ENCODE peak calls at places on chromosomes 2 and 18, in nine cellular contexts. A is activated naive CD8-positive, alpha-beta T cell treated with anti-CD3 and anti-CD28 coated beads, Interleukin-2, amount 50 U/mL, for 24 hours; B is CD4-positive, alpha-beta memory T cell; D is H7; O is ovary; V is left lobe of liver; H is fibroblast of lung; Z is SW 1271; X is keratinocyte. Y is an unnamed sample.

GRCh38 chr18:49094979-49095632 is 144.3 kb upstream of the SMAD7 start:
- DNase-seq in A (no peak), B (no peak), D (no peak), O (no peak), V (no peak), H (peak), Z (no peak), X (peak), Y (peak)

GRCh38 chr2:200089040-200089755 is 133.8 kb downstream of the MAIP1 start:
- DNase-seq in A (no peak), B (no peak), D (peak), O (no peak), V (no peak), H (no peak), Z (no peak), X (no peak), Y (peak)

GRCh38 chr2:28654981-28655322 is 96.7 kb upstream of the PPP1CB start:
- DNase-seq in A (no peak), B (no peak), D (no peak), O (no peak), V (peak), H (no peak), Z (no peak), X (no peak), Y (peak)

GRCh38 chr2:20536619-20537422 is 89.9 kb downstream of the RHOB start:
- DNase-seq in A (no peak), B (no peak), D (peak), O (no peak), V (peak), H (no peak), Z (no peak), X (no peak), Y (no peak)

GRCh38 chr18:74546007-74546406 is 11.7 kb downstream of the CNDP1 start:
- DNase-seq in A (no peak), B (no peak), D (no peak), O (no peak), V (no peak), H (no peak), Z (no peak), X (no peak), Y (no peak)

GRCh38 chr18:6576706-6577375 is 152.7 kb upstream of the ARHGAP28 start:
- DNase-seq in A (no peak), B (no peak), D (no peak), O (no peak), V (no peak), H (no peak), Z (no peak), X (no peak), Y (no peak)

GRCh38 chr2:100182494-100183355 is 40.3 kb upstream of the AFF3 start:
- DNase-seq in A (no peak), B (no peak), D (peak), O (no peak), V (no peak), H (no peak), Z (no peak), X (no peak), Y (peak)

GRCh38 chr2:164661349-164661748 is 40.1 kb upstream of the GRB14 start:
- DNase-seq in A (no peak), B (no peak), D (no peak), O (no peak), V (no peak), H (peak), Z (no peak), X (no peak), Y (peak)

GRCh38 chr2:11411768-11412448 is 54.1 kb downstream of the E2F6 start:
- DNase-seq in A (peak), B (no peak), D (peak), O (peak), V (no peak), H (peak), Z (no peak), X (no peak), Y (peak)

GRCh38 chr2:73762571-73762970 is 17.3 kb downstream of the DUSP11 start:
- DNase-seq in A (no peak), B (no peak), D (no peak), O (no peak), V (no peak), H (no peak), Z (peak), X (no peak), Y (no peak)

GRCh38 chr2:223165423-223166214 is 113.6 kb downstream of the KCNE4 start:
- DNase-seq in A (no peak), B (no peak), D (no peak), O (no peak), V (no peak), H (no peak), Z (no peak), X (no peak), Y (no peak)

GRCh38 chr2:203878060-203878459 is 10.5 kb downstream of the CTLA4 start:
- DNase-seq in A (no peak), B (no peak), D (no peak), O (no peak), V (no peak), H (no peak), Z (no peak), X (no peak), Y (no peak)

GRCh38 chr2:163505281-163505680 is 230.5 kb downstream of the FIGN start:
- DNase-seq in A (no peak), B (no peak), D (no peak), O (no peak), V (no peak), H (no peak), Z (no peak), X (no peak), Y (no peak)

GRCh38 chr2:44553456-44553855 is 191.7 kb downstream of the CAMKMT start:
- DNase-seq in A (no peak), B (no peak), D (no peak), O (no peak), V (no peak), H (peak), Z (peak), X (no peak), Y (peak)

GRCh38 chr2:31379102-31379501 is 35.4 kb downstream of the XDH start:
- DNase-seq in A (no peak), B (no peak), D (no peak), O (no peak), V (no peak), H (no peak), Z (no peak), X (no peak), Y (no peak)